ENCODE peak calls at places on chromosomes 6 and 20, in eight cellular contexts. One of them, this sample, is unnamed.

GRCh38 chr20:57266251-57267157 is at the start of gene BMP7:
- ATAC-seq in pancreas: peak; percentile 12
- ATAC-seq in right cardiac atrium: peak; percentile 34
- ATAC-seq in Panc1: peak; percentile 82
- ATAC-seq in body of pancreas: no peak
- ATAC-seq in heart left ventricle: peak; percentile 36
- ATAC-seq in CD8-positive, alpha-beta T cell: no peak
- ATAC-seq in gastrocnemius medialis: no peak
- ATAC-seq in this sample: no peak

GRCh38 chr6:82248233-82248735 is 740 bp upstream of the IBTK start:
- ATAC-seq in heart left ventricle: peak; percentile 54
- ATAC-seq in CD8-positive, alpha-beta T cell: no peak
- ATAC-seq in Panc1: peak; percentile 74
- ATAC-seq in gastrocnemius medialis: peak; percentile 59
- ATAC-seq in pancreas: peak; percentile 75
- ATAC-seq in body of pancreas: peak; percentile 66
- ATAC-seq in right cardiac atrium: peak; percentile 67
- ATAC-seq in this sample: peak; percentile 44

GRCh38 chr6:12103158-12103557 is 91.0 kb downstream of the HIVEP1 start:
- ATAC-seq in gastrocnemius medialis: no peak
- ATAC-seq in pancreas: no peak
- ATAC-seq in body of pancreas: no peak
- ATAC-seq in heart left ventricle: peak; percentile 81
- ATAC-seq in right cardiac atrium: peak; percentile 40
- ATAC-seq in CD8-positive, alpha-beta T cell: no peak
- ATAC-seq in Panc1: no peak
- ATAC-seq in this sample: no peak

GRCh38 chr20:49634116-49634515 is 66.2 kb upstream of the PTGIS start:
- ATAC-seq in body of pancreas: no peak
- ATAC-seq in gastrocnemius medialis: no peak
- ATAC-seq in Panc1: no peak
- ATAC-seq in CD8-positive, alpha-beta T cell: no peak
- ATAC-seq in heart left ventricle: no peak
- ATAC-seq in pancreas: no peak
- ATAC-seq in right cardiac atrium: no peak
- ATAC-seq in this sample: no peak

GRCh38 chr20:53517146-53517545 is 76.5 kb downstream of the ZNF217 start:
- ATAC-seq in CD8-positive, alpha-beta T cell: no peak
- ATAC-seq in heart left ventricle: no peak
- ATAC-seq in pancreas: no peak
- ATAC-seq in Panc1: peak; percentile 82
- ATAC-seq in body of pancreas: no peak
- ATAC-seq in gastrocnemius medialis: no peak
- ATAC-seq in right cardiac atrium: no peak
- ATAC-seq in this sample: no peak

GRCh38 chr6:45310118-45310788 is 17.9 kb upstream of the RUNX2 start:
- ATAC-seq in heart left ventricle: no peak
- ATAC-seq in pancreas: no peak
- ATAC-seq in right cardiac atrium: no peak
- ATAC-seq in Panc1: no peak
- ATAC-seq in gastrocnemius medialis: no peak
- ATAC-seq in body of pancreas: no peak
- ATAC-seq in CD8-positive, alpha-beta T cell: peak; percentile 87
- ATAC-seq in this sample: no peak

GRCh38 chr20:16760431-16761304 is 12.5 kb downstream of the OTOR start:
- ATAC-seq in pancreas: peak; percentile 64
- ATAC-seq in CD8-positive, alpha-beta T cell: no peak
- ATAC-seq in right cardiac atrium: no peak
- ATAC-seq in Panc1: peak; percentile 51
- ATAC-seq in heart left ventricle: peak; percentile 18
- ATAC-seq in gastrocnemius medialis: no peak
- ATAC-seq in body of pancreas: peak; percentile 62
- ATAC-seq in this sample: no peak

GRCh38 chr20:16747291-16747811 is 807 bp upstream of the OTOR start:
- ATAC-seq in pancreas: no peak
- ATAC-seq in body of pancreas: no peak
- ATAC-seq in gastrocnemius medialis: no peak
- ATAC-seq in right cardiac atrium: no peak
- ATAC-seq in Panc1: no peak
- ATAC-seq in heart left ventricle: no peak
- ATAC-seq in CD8-positive, alpha-beta T cell: no peak
- ATAC-seq in this sample: no peak

GRCh38 chr20:5919634-5920544 is 30.4 kb downstream of the TRMT6 start:
- ATAC-seq in gastrocnemius medialis: no peak
- ATAC-seq in pancreas: no peak
- ATAC-seq in Panc1: no peak
- ATAC-seq in heart left ventricle: no peak
- ATAC-seq in CD8-positive, alpha-beta T cell: peak; percentile 36
- ATAC-seq in body of pancreas: no peak
- ATAC-seq in right cardiac atrium: no peak
- ATAC-seq in this sample: no peak

GRCh38 chr6:106966671-106967522 is 7.6 kb downstream of the CD24 start:
- ATAC-seq in pancreas: peak; percentile 49
- ATAC-seq in gastrocnemius medialis: no peak
- ATAC-seq in heart left ventricle: no peak
- ATAC-seq in CD8-positive, alpha-beta T cell: no peak
- ATAC-seq in Panc1: no peak
- ATAC-seq in body of pancreas: peak; percentile 63
- ATAC-seq in right cardiac atrium: no peak
- ATAC-seq in this sample: no peak

GRCh38 chr6:138507977-138508675 is 8.8 kb upstream of the NHSL1 start:
- ATAC-seq in heart left ventricle: no peak
- ATAC-seq in gastrocnemius medialis: no peak
- ATAC-seq in body of pancreas: no peak
- ATAC-seq in right cardiac atrium: no peak
- ATAC-seq in CD8-positive, alpha-beta T cell: no peak
- ATAC-seq in pancreas: peak; percentile 56
- ATAC-seq in Panc1: no peak
- ATAC-seq in this sample: no peak

GRCh38 chr6:137480431-137480830 is 13.8 kb downstream of the OLIG3 start:
- ATAC-seq in gastrocnemius medialis: no peak
- ATAC-seq in pancreas: no peak
- ATAC-seq in body of pancreas: no peak
- ATAC-seq in CD8-positive, alpha-beta T cell: no peak
- ATAC-seq in heart left ventricle: no peak
- ATAC-seq in right cardiac atrium: no peak
- ATAC-seq in Panc1: no peak
- ATAC-seq in this sample: no peak

GRCh38 chr6:105179244-105180065 is at the start of gene POPDC3:
- ATAC-seq in right cardiac atrium: peak; percentile 72
- ATAC-seq in pancreas: peak; percentile 70
- ATAC-seq in gastrocnemius medialis: peak; percentile 63
- ATAC-seq in Panc1: peak; percentile 80
- ATAC-seq in body of pancreas: no peak
- ATAC-seq in CD8-positive, alpha-beta T cell: no peak
- ATAC-seq in heart left ventricle: peak; percentile 82
- ATAC-seq in this sample: peak; percentile 25

GRCh38 chr6:32845381-32845884 is 1.6 kb upstream of the PSMB8 start:
- ATAC-seq in body of pancreas: no peak
- ATAC-seq in heart left ventricle: no peak
- ATAC-seq in right cardiac atrium: no peak
- ATAC-seq in Panc1: no peak
- ATAC-seq in CD8-positive, alpha-beta T cell: peak; percentile 9
- ATAC-seq in gastrocnemius medialis: no peak
- ATAC-seq in pancreas: no peak
- ATAC-seq in this sample: no peak

GRCh38 chr20:13265941-13266340 is 44.9 kb downstream of the ISM1 start:
- ATAC-seq in pancreas: no peak
- ATAC-seq in Panc1: no peak
- ATAC-seq in CD8-positive, alpha-beta T cell: no peak
- ATAC-seq in heart left ventricle: no peak
- ATAC-seq in body of pancreas: no peak
- ATAC-seq in right cardiac atrium: no peak
- ATAC-seq in gastrocnemius medialis: no peak
- ATAC-seq in this sample: no peak

GRCh38 chr20:44129996-44130718 is 56.8 kb downstream of the JPH2 start:
- ATAC-seq in right cardiac atrium: no peak
- ATAC-seq in gastrocnemius medialis: no peak
- ATAC-seq in pancreas: no peak
- ATAC-seq in Panc1: no peak
- ATAC-seq in body of pancreas: no peak
- ATAC-seq in heart left ventricle: peak; percentile 45
- ATAC-seq in CD8-positive, alpha-beta T cell: no peak
- ATAC-seq in this sample: no peak

GRCh38 chr6:135853227-135853626 is 1.7 kb downstream of the PDE7B start:
- ATAC-seq in Panc1: no peak
- ATAC-seq in pancreas: no peak
- ATAC-seq in body of pancreas: no peak
- ATAC-seq in right cardiac atrium: no peak
- ATAC-seq in heart left ventricle: no peak
- ATAC-seq in gastrocnemius medialis: no peak
- ATAC-seq in CD8-positive, alpha-beta T cell: peak; percentile 15
- ATAC-seq in this sample: no peak

GRCh38 chr20:38082894-38083293 is 49.3 kb downstream of the RPRD1B start:
- ATAC-seq in body of pancreas: no peak
- ATAC-seq in pancreas: no peak
- ATAC-seq in gastrocnemius medialis: no peak
- ATAC-seq in Panc1: no peak
- ATAC-seq in CD8-positive, alpha-beta T cell: no peak
- ATAC-seq in right cardiac atrium: no peak
- ATAC-seq in heart left ventricle: no peak
- ATAC-seq in this sample: no peak

GRCh38 chr20:38081575-38081974 is 48.0 kb downstream of the RPRD1B start:
- ATAC-seq in pancreas: no peak
- ATAC-seq in CD8-positive, alpha-beta T cell: no peak
- ATAC-seq in Panc1: no peak
- ATAC-seq in heart left ventricle: no peak
- ATAC-seq in gastrocnemius medialis: no peak
- ATAC-seq in right cardiac atrium: no peak
- ATAC-seq in body of pancreas: no peak
- ATAC-seq in this sample: no peak

GRCh38 chr20:38083338-38084048 is 49.9 kb downstream of the RPRD1B start:
- ATAC-seq in pancreas: no peak
- ATAC-seq in heart left ventricle: peak; percentile 76
- ATAC-seq in right cardiac atrium: peak; percentile 81
- ATAC-seq in gastrocnemius medialis: peak; percentile 41
- ATAC-seq in body of pancreas: no peak
- ATAC-seq in Panc1: no peak
- ATAC-seq in CD8-positive, alpha-beta T cell: no peak
- ATAC-seq in this sample: no peak

GRCh38 chr20:38084425-38084951 is 50.9 kb downstream of the RPRD1B start:
- ATAC-seq in Panc1: no peak
- ATAC-seq in body of pancreas: no peak
- ATAC-seq in pancreas: no peak
- ATAC-seq in CD8-positive, alpha-beta T cell: no peak
- ATAC-seq in gastrocnemius medialis: no peak
- ATAC-seq in right cardiac atrium: peak; percentile 77
- ATAC-seq in heart left ventricle: peak; percentile 60
- ATAC-seq in this sample: peak; percentile 86

DNA sequence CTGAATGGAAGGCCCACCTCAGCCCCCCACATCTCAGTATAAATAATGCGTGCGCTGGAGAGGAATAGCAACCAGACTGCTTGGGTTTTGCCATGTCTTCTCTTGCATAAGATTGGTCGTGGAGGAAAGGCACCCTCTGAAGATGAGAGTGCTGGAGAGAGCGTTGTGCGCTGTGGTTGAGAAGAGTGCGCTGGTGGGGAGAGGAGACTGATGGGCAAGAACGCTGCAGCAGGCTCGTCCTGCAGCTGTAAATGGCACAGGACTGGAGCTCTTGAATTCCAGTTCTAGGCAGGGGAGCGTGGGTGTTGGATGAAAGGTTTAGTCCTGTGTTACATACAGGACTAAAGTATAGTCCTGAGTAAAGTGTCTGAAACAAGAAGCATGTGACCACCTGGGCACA is 51.5 kb downstream of the RPRD1B start:
- ATAC-seq in body of pancreas: no peak
- ATAC-seq in pancreas: no peak
- ATAC-seq in CD8-positive, alpha-beta T cell: no peak
- ATAC-seq in Panc1: no peak
- ATAC-seq in heart left ventricle: peak; percentile 52
- ATAC-seq in right cardiac atrium: peak; percentile 28
- ATAC-seq in gastrocnemius medialis: no peak
- ATAC-seq in this sample: peak; percentile 54
- H3K4me3 ChIP-seq in body of pancreas: no peak overlapping the region
- H3K4me3 ChIP-seq in pancreas: no peak overlapping the region
- H3K4me3 ChIP-seq in CD8-positive, alpha-beta T cell: no peak overlapping the region
- H3K4me3 ChIP-seq in Panc1: no peak overlapping the region
- H3K4me3 ChIP-seq in heart left ventricle: no peak overlapping the region
- H3K4me3 ChIP-seq in right cardiac atrium: no peak overlapping the region
- H3K4me3 ChIP-seq in gastrocnemius medialis: no peak overlapping the region
- H3K4me3 ChIP-seq in this sample: no peak overlapping the region

DNA sequence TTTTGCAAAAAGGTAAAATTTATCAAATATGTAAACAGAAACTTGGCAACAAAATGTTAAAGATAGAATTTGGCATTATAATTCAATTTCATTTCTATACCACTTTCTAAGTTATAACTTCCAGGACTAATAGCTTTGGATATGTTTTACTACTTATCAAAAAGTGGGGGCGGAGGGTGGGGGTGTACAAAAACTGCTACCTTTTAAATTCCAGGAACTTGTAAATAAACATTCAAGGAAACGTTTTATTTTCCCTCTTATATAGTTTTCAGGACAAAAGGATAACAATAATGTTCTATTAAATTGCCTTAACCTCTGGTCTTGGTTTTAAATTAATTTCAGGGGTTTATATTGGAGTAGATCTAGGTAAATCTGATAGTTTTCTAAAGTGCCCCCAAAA is 103.8 kb downstream of the DST start:
- ATAC-seq in gastrocnemius medialis: no peak
- ATAC-seq in Panc1: no peak
- ATAC-seq in body of pancreas: no peak
- ATAC-seq in CD8-positive, alpha-beta T cell: no peak
- ATAC-seq in heart left ventricle: no peak
- ATAC-seq in pancreas: no peak
- ATAC-seq in right cardiac atrium: no peak
- ATAC-seq in this sample: no peak
- H3K4me3 ChIP-seq in gastrocnemius medialis: peak overlapping the region; percentile 68
- H3K4me3 ChIP-seq in Panc1: no peak overlapping the region
- H3K4me3 ChIP-seq in body of pancreas: no peak overlapping the region
- H3K4me3 ChIP-seq in CD8-positive, alpha-beta T cell: no peak overlapping the region
- H3K4me3 ChIP-seq in heart left ventricle: no peak overlapping the region
- H3K4me3 ChIP-seq in pancreas: no peak overlapping the region
- H3K4me3 ChIP-seq in right cardiac atrium: no peak overlapping the region
- H3K4me3 ChIP-seq in this sample: peak overlapping the region; percentile 48

DNA sequence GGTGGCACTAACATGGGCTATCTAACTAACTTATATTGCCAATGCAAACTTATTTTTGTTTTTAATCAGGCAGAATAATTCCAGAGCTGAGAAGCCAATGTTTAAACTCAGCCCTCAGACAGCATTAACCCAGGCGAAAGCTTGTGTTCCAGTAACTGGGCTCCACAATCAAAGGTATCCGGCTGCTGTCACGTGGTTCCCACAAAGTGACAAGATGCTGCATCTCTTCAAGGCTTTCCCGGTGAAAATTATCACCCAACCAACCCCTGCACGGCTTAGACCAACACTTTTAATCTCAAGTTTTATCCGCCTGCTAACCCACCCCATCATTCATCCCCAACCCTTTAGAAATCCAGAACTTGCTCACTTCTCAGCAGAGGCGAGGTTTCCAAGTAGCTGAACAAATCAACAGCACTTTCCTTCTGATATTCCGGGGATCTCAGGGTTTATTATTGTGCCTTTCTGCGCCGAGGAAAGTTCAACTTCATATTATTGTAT is 874 bp downstream of the MTCL3 start:
- ATAC-seq in right cardiac atrium: no peak
- ATAC-seq in heart left ventricle: no peak
- ATAC-seq in pancreas: no peak
- ATAC-seq in CD8-positive, alpha-beta T cell: no peak
- ATAC-seq in Panc1: no peak
- ATAC-seq in body of pancreas: no peak
- ATAC-seq in gastrocnemius medialis: no peak
- ATAC-seq in this sample: no peak
- H3K4me3 ChIP-seq in right cardiac atrium: no peak overlapping the region
- H3K4me3 ChIP-seq in heart left ventricle: no peak overlapping the region
- H3K4me3 ChIP-seq in pancreas: no peak overlapping the region
- H3K4me3 ChIP-seq in CD8-positive, alpha-beta T cell: no peak overlapping the region
- H3K4me3 ChIP-seq in Panc1: no peak overlapping the region
- H3K4me3 ChIP-seq in body of pancreas: no peak overlapping the region
- H3K4me3 ChIP-seq in gastrocnemius medialis: no peak overlapping the region
- H3K4me3 ChIP-seq in this sample: no peak overlapping the region

GRCh38 chr20:63223121-63223825 is 7.3 kb upstream of the YTHDF1 start:
- ATAC-seq in pancreas: peak; percentile 57
- ATAC-seq in heart left ventricle: peak; percentile 49
- ATAC-seq in Panc1: peak; percentile 69
- ATAC-seq in CD8-positive, alpha-beta T cell: peak; percentile 73
- ATAC-seq in right cardiac atrium: peak; percentile 43
- ATAC-seq in body of pancreas: no peak
- ATAC-seq in gastrocnemius medialis: peak; percentile 27
- ATAC-seq in this sample: no peak
- H3K4me3 ChIP-seq in pancreas: no peak overlapping the region
- H3K4me3 ChIP-seq in heart left ventricle: no peak overlapping the region
- H3K4me3 ChIP-seq in Panc1: no peak overlapping the region
- H3K4me3 ChIP-seq in CD8-positive, alpha-beta T cell: no peak overlapping the region
- H3K4me3 ChIP-seq in right cardiac atrium: no peak overlapping the region
- H3K4me3 ChIP-seq in body of pancreas: no peak overlapping the region
- H3K4me3 ChIP-seq in gastrocnemius medialis: no peak overlapping the region
- H3K4me3 ChIP-seq in this sample: no peak overlapping the region

This sample was measured in gastroesophageal sphincter.